ENCODE peak calls at places on chromosomes 5 and 9, in ten cellular contexts. H, I, D, B, E, A, C, J, W and S are unnamed samples.

GRCh38 chr5:171478946-171479775 is 59.7 kb downstream of the FGF18 start:
- DNase-seq in I (no peak), W (no peak), E (no peak), H (no peak), J (no peak), D (no peak), A (no peak), C (no peak), B (no peak), S (no peak)

GRCh38 chr5:151615431-151615830 is 24.3 kb upstream of the FAT2 start:
- DNase-seq in A (no peak), E (peak; percentile 51), D (no peak), I (no peak), W (no peak), H (no peak), J (no peak), B (no peak), C (no peak), S (no peak)

GRCh38 chr9:124133752-124134151 is 122.2 kb downstream of the LHX2 start:
- DNase-seq in I (no peak), E (peak; percentile 61), J (peak; percentile 46), A (no peak), H (peak; percentile 27), B (no peak), D (peak; percentile 76), W (peak; percentile 57), C (no peak), S (no peak)

GRCh38 chr9:81083062-81083461 is 606.3 kb downstream of the TLE1 start:
- DNase-seq in A (no peak), E (no peak), C (peak; percentile 15), J (no peak), B (no peak), H (no peak), D (no peak), I (no peak), W (no peak), S (no peak)

GRCh38 chr5:129172561-129172960 is 78.0 kb downstream of the ISOC1 start:
- DNase-seq in H (no peak), B (no peak), E (no peak), W (no peak), D (no peak), C (peak; percentile 30), A (no peak), I (no peak), J (peak; percentile 1), S (no peak)

GRCh38 chr5:100803391-100803790 is 99.7 kb downstream of the ST8SIA4 start:
- DNase-seq in H (no peak), B (no peak), D (no peak), J (no peak), C (peak; percentile 57), I (no peak), A (peak; percentile 47), E (no peak), W (no peak), S (no peak)

GRCh38 chr5:373710-374602 is 52.4 kb downstream of the AHRR start:
- DNase-seq in J (peak; percentile 58), A (no peak), C (peak; percentile 69), E (peak; percentile 40), I (no peak), H (no peak), B (no peak), D (peak; percentile 75), W (peak; percentile 87), S (peak; percentile 38)

GRCh38 chr5:139514486-139514856 is 31.9 kb upstream of the STING1 start:
- DNase-seq in I (no peak), W (no peak), H (no peak), E (no peak), D (no peak), J (no peak), C (no peak), B (no peak), A (no peak), S (no peak)

GRCh38 chr5:96582343-96582742 is 79.8 kb upstream of the CAST start:
- DNase-seq in A (peak; percentile 64), D (no peak), J (no peak), W (no peak), H (peak; percentile 77), E (no peak), C (no peak), B (no peak), I (no peak), S (no peak)

GRCh38 chr9:1013018-1013417 is 36.6 kb downstream of the DMRT3 start:
- DNase-seq in J (no peak), H (no peak), E (no peak), W (no peak), B (no peak), I (no peak), A (no peak), D (no peak), C (no peak), S (no peak)

GRCh38 chr5:14685757-14686156 is 21.2 kb downstream of the OTULIN start:
- DNase-seq in J (peak; percentile 46), B (no peak), A (peak; percentile 85), E (no peak), C (peak; percentile 67), D (no peak), H (peak; percentile 55), I (no peak), W (peak; percentile 67), S (peak; percentile 70)

GRCh38 chr9:73683862-73684591 is 532.4 kb downstream of the ANXA1 start:
- DNase-seq in B (no peak), E (no peak), H (peak; percentile 48), C (peak; percentile 70), W (no peak), I (no peak), A (no peak), D (no peak), J (peak; percentile 62), S (no peak)